ENCODE peak calls at places on chromosomes 4 and X, in seven cellular contexts. W, S, B, Y, I, L and N are unnamed samples.

GRCh38 chrX:121389976-121390709 is 342.7 kb downstream of the GLUD2 start:
- DNase-seq in W (no peak), S (no peak), B (no peak), Y (no peak), I (no peak), L (no peak), N (no peak)

GRCh38 chr4:41189076-41189475 is 25.3 kb downstream of the APBB2 start:
- DNase-seq in W (no peak), S (no peak), B (no peak), Y (no peak), I (no peak), L (no peak), N (no peak)

GRCh38 chr4:56405016-56405415 is 17.7 kb upstream of the AASDH start:
- DNase-seq in W (no peak), S (no peak), B (no peak), Y (no peak), I (no peak), L (no peak), N (no peak)

GRCh38 chr4:82696117-82696516 is 102.5 kb downstream of the SCD5 start:
- DNase-seq in W (no peak), S (no peak), B (no peak), Y (no peak), I (no peak), L (no peak), N (no peak)

GRCh38 chr4:88661724-88662123 is 35.9 kb downstream of the NAP1L5 start:
- DNase-seq in W (no peak), S (no peak), B (no peak), Y (no peak), I (no peak), L (no peak), N (no peak)

GRCh38 chr4:83054928-83055327 is 19.9 kb downstream of the COPS4 start:
- DNase-seq in W (no peak), S (no peak), B (no peak), Y (peak), I (no peak), L (no peak), N (no peak)

GRCh38 chrX:115023139-115023538 is 5.7 kb upstream of the IL13RA2 start:
- DNase-seq in W (no peak), S (no peak), B (no peak), Y (no peak), I (no peak), L (no peak), N (peak)

GRCh38 chrX:107673933-107674479 is 45.7 kb downstream of the PRPS1 start:
- DNase-seq in W (peak), S (no peak), B (peak), Y (peak), I (peak), L (peak), N (peak)

GRCh38 chr4:119493419-119493818 is 135.2 kb downstream of the PDE5A start:
- DNase-seq in W (no peak), S (no peak), B (no peak), Y (peak), I (no peak), L (no peak), N (no peak)

GRCh38 chr4:40908297-40908696 is 158.5 kb downstream of the NSUN7 start:
- DNase-seq in W (no peak), S (no peak), B (no peak), Y (no peak), I (no peak), L (no peak), N (no peak)

GRCh38 chr4:10334506-10335028 is 122.7 kb downstream of the ZNF518B start:
- DNase-seq in W (no peak), S (no peak), B (no peak), Y (no peak), I (no peak), L (no peak), N (no peak)

GRCh38 chr4:3302164-3302785 is 9.5 kb downstream of the RGS12 start:
- DNase-seq in W (peak), S (no peak), B (peak), Y (no peak), I (peak), L (no peak), N (no peak)

GRCh38 chrX:130111935-130112221 is 1.6 kb upstream of the ELF4 start:
- DNase-seq in W (no peak), S (no peak), B (no peak), Y (no peak), I (no peak), L (no peak), N (no peak)

GRCh38 chrX:54640721-54641120 is 110.7 kb downstream of the GNL3L start:
- DNase-seq in W (no peak), S (no peak), B (no peak), Y (no peak), I (peak), L (peak), N (no peak)

GRCh38 chr4:105895609-105896460 is 564 bp downstream of the NPNT start:
- DNase-seq in W (no peak), S (peak), B (no peak), Y (no peak), I (peak), L (no peak), N (no peak)

GRCh38 chr4:168856312-168856711 is 153.7 kb downstream of the CBR4 start:
- DNase-seq in W (no peak), S (no peak), B (no peak), Y (no peak), I (no peak), L (no peak), N (no peak)

GRCh38 chr4:3308691-3309090 is 15.9 kb downstream of the RGS12 start:
- DNase-seq in W (no peak), S (no peak), B (no peak), Y (no peak), I (peak), L (no peak), N (no peak)

GRCh38 chrX:46575991-46576392 is 2.4 kb downstream of the CHST7 start:
- DNase-seq in W (no peak), S (no peak), B (no peak), Y (no peak), I (no peak), L (no peak), N (no peak)

GRCh38 chrX:113058634-113059033 is 218.0 kb upstream of the AMOT start:
- DNase-seq in W (no peak), S (no peak), B (no peak), Y (no peak), I (no peak), L (no peak), N (no peak)

GRCh38 chr4:13543091-13543581 is 1.2 kb downstream of the NKX3-2 start:
- DNase-seq in W (no peak), S (no peak), B (no peak), Y (no peak), I (peak), L (no peak), N (no peak)

GRCh38 chrX:17635231-17635630 is 102.1 kb upstream of the SCML1 start:
- DNase-seq in W (no peak), S (no peak), B (no peak), Y (no peak), I (peak), L (peak), N (no peak)

GRCh38 chrX:49166914-49167739 is 4.6 kb downstream of the MAGIX start:
- DNase-seq in W (peak), S (no peak), B (peak), Y (peak), I (peak), L (no peak), N (peak)